ENCODE peak calls at places on chromosomes 7 and 10, in seven cellular contexts. M, V, F, G, U, Z and R are unnamed samples.

GRCh38 chr10:98374176-98374969 is 40.6 kb downstream of the PYROXD2 start:
- DNase-seq in M (peak), V (no peak), F (no peak), G (no peak), U (no peak), Z (no peak), R (no peak)

GRCh38 chr7:107982463-107982862 is 20.5 kb downstream of the LAMB1 start:
- DNase-seq in M (no peak), V (no peak), F (no peak), G (no peak), U (no peak), Z (peak), R (no peak)

GRCh38 chr10:71338728-71339495 is 19.9 kb downstream of the SLC29A3 start:
- DNase-seq in M (no peak), V (no peak), F (no peak), G (no peak), U (no peak), Z (no peak), R (no peak)

GRCh38 chr10:77804371-77804770 is 122.2 kb downstream of the DLG5 start:
- DNase-seq in M (no peak), V (no peak), F (no peak), G (no peak), U (no peak), Z (no peak), R (no peak)

GRCh38 chr10:63452524-63452923 is 13.3 kb downstream of the JMJD1C start:
- DNase-seq in M (no peak), V (no peak), F (no peak), G (no peak), U (no peak), Z (no peak), R (no peak)

GRCh38 chr10:80154978-80155695 is 22.6 kb downstream of the PLAC9 start:
- DNase-seq in M (peak), V (no peak), F (no peak), G (peak), U (no peak), Z (no peak), R (no peak)

GRCh38 chr7:128713794-128714193 is 25.4 kb upstream of the CALU start:
- DNase-seq in M (no peak), V (no peak), F (no peak), G (no peak), U (no peak), Z (no peak), R (no peak)

GRCh38 chr10:49613160-49613881 is 516 bp upstream of the CHAT start:
- DNase-seq in M (no peak), V (no peak), F (no peak), G (no peak), U (no peak), Z (no peak), R (peak)

GRCh38 chr10:99457808-99458207 is 27.4 kb upstream of the GOT1 start:
- DNase-seq in M (peak), V (no peak), F (no peak), G (peak), U (no peak), Z (no peak), R (no peak)

GRCh38 chr7:111770116-111770515 is 207.8 kb upstream of the IMMP2L start:
- DNase-seq in M (no peak), V (no peak), F (no peak), G (no peak), U (no peak), Z (no peak), R (no peak)